ENCODE peak calls at places on chromosomes 4 and X, in four cellular contexts. One of them, this sample, is unnamed.
A peak's percentile ranks its signal among the peaks of the same experiment; 100 is the strongest.

GRCh38 chr4:103787057-103787456 is 67.3 kb upstream of the TACR3 start:
- DNase-seq in HCT116: no peak
- DNase-seq in HepG2: no peak
- DNase-seq in GM12878: no peak
- DNase-seq in this sample: no peak

GRCh38 chr4:153146031-153146430 is 58.2 kb upstream of the TRIM2 start:
- DNase-seq in HCT116: no peak
- DNase-seq in HepG2: no peak
- DNase-seq in GM12878: no peak
- DNase-seq in this sample: no peak

GRCh38 chrX:11629593-11630211 is 36.0 kb downstream of the ARHGAP6 start:
- DNase-seq in HCT116: no peak
- DNase-seq in HepG2: no peak
- DNase-seq in GM12878: no peak
- DNase-seq in this sample: no peak

GRCh38 chrX:39327255-39327654 is 526.0 kb downstream of the MID1IP1 start:
- DNase-seq in HCT116: no peak
- DNase-seq in HepG2: no peak
- DNase-seq in GM12878: no peak
- DNase-seq in this sample: no peak

GRCh38 chrX:41491267-41492004 is 44.3 kb downstream of the NYX start:
- DNase-seq in HCT116: peak; percentile 65
- DNase-seq in HepG2: no peak
- DNase-seq in GM12878: no peak
- DNase-seq in this sample: peak; percentile 70

GRCh38 chrX:29397506-29397905 is 810.3 kb downstream of the IL1RAPL1 start:
- DNase-seq in HCT116: no peak
- DNase-seq in HepG2: no peak
- DNase-seq in GM12878: no peak
- DNase-seq in this sample: no peak

GRCh38 chr4:40316333-40316781 is 18.8 kb upstream of the CHRNA9 start:
- DNase-seq in HCT116: no peak
- DNase-seq in HepG2: no peak
- DNase-seq in GM12878: peak; percentile 74
- DNase-seq in this sample: no peak

GRCh38 chr4:169246957-169247396 is 23.8 kb downstream of the SH3RF1 start:
- DNase-seq in HCT116: no peak
- DNase-seq in HepG2: no peak
- DNase-seq in GM12878: no peak
- DNase-seq in this sample: no peak

GRCh38 chr4:108010167-108010566 is 20.5 kb downstream of the HADH start:
- DNase-seq in HCT116: no peak
- DNase-seq in HepG2: no peak
- DNase-seq in GM12878: no peak
- DNase-seq in this sample: no peak

GRCh38 chr4:73251384-73251783 is 7.2 kb downstream of the ANKRD17 start:
- DNase-seq in HCT116: no peak
- DNase-seq in HepG2: no peak
- DNase-seq in GM12878: no peak
- DNase-seq in this sample: no peak

GRCh38 chr4:24632011-24632410 is 47.7 kb upstream of the DHX15 start:
- DNase-seq in HCT116: no peak
- DNase-seq in HepG2: no peak
- DNase-seq in GM12878: no peak
- DNase-seq in this sample: no peak

GRCh38 chrX:39821011-39821708 is 276.6 kb downstream of the BCOR start:
- DNase-seq in HCT116: no peak
- DNase-seq in HepG2: no peak
- DNase-seq in GM12878: no peak
- DNase-seq in this sample: peak; percentile 77

GRCh38 chr4:147094228-147094627 is 148.6 kb upstream of the TTC29 start:
- DNase-seq in HCT116: no peak
- DNase-seq in HepG2: no peak
- DNase-seq in GM12878: no peak
- DNase-seq in this sample: no peak

GRCh38 chr4:156778606-156779005 is 193.0 kb downstream of the PDGFC start:
- DNase-seq in HCT116: no peak
- DNase-seq in HepG2: peak; percentile 45
- DNase-seq in GM12878: no peak
- DNase-seq in this sample: no peak

GRCh38 chrX:29468911-29469494 is 746.4 kb upstream of the MAGEB2 start:
- DNase-seq in HCT116: no peak
- DNase-seq in HepG2: no peak
- DNase-seq in GM12878: no peak
- DNase-seq in this sample: no peak

GRCh38 chr4:30720021-30720655 is at the start of gene PCDH7:
- DNase-seq in HCT116: no peak
- DNase-seq in HepG2: no peak
- DNase-seq in GM12878: no peak
- DNase-seq in this sample: peak; percentile 42

GRCh38 chr4:14513471-14513870 is 488.8 kb upstream of the CPEB2 start:
- DNase-seq in HCT116: no peak
- DNase-seq in HepG2: no peak
- DNase-seq in GM12878: no peak
- DNase-seq in this sample: no peak

GRCh38 chr4:125010776-125011503 is 298.4 kb upstream of the ANKRD50 start:
- DNase-seq in HCT116: no peak
- DNase-seq in HepG2: no peak
- DNase-seq in GM12878: no peak
- DNase-seq in this sample: no peak

GRCh38 chr4:74433541-74434172 is 11.3 kb upstream of the AREG start:
- DNase-seq in HCT116: no peak
- DNase-seq in HepG2: peak; percentile 69
- DNase-seq in GM12878: no peak
- DNase-seq in this sample: no peak

GRCh38 chr4:188596027-188596426 is 456.8 kb downstream of the TRIML1 start:
- DNase-seq in HCT116: no peak
- DNase-seq in HepG2: no peak
- DNase-seq in GM12878: no peak
- DNase-seq in this sample: no peak

GRCh38 chr4:98516042-98516440 is 142.4 kb downstream of the TSPAN5 start:
- DNase-seq in HCT116: peak; percentile 31
- DNase-seq in HepG2: peak; percentile 35
- DNase-seq in GM12878: no peak
- DNase-seq in this sample: no peak

GRCh38 chr4:142201041-142201440 is 564.7 kb downstream of the IL15 start:
- DNase-seq in HCT116: no peak
- DNase-seq in HepG2: no peak
- DNase-seq in GM12878: no peak
- DNase-seq in this sample: no peak

GRCh38 chr4:45578874-45579273 is 545.0 kb downstream of the GABRG1 start:
- DNase-seq in HCT116: no peak
- DNase-seq in HepG2: no peak
- DNase-seq in GM12878: no peak
- DNase-seq in this sample: no peak

GRCh38 chrX:20218809-20219505 is 47.8 kb downstream of the RPS6KA3 start:
- DNase-seq in HCT116: no peak
- DNase-seq in HepG2: no peak
- DNase-seq in GM12878: no peak
- DNase-seq in this sample: no peak

GRCh38 chr4:153154010-153154975 is 50.0 kb upstream of the TRIM2 start:
- DNase-seq in HCT116: no peak
- DNase-seq in HepG2: no peak
- DNase-seq in GM12878: no peak
- DNase-seq in this sample: no peak

GRCh38 chr4:176444741-176445140 is 125.0 kb downstream of the SPCS3 start:
- DNase-seq in HCT116: no peak
- DNase-seq in HepG2: no peak
- DNase-seq in GM12878: no peak
- DNase-seq in this sample: no peak

GRCh38 chrX:136318895-136319597 is 18.3 kb downstream of the ADGRG4 start:
- DNase-seq in HCT116: no peak
- DNase-seq in HepG2: no peak
- DNase-seq in GM12878: no peak
- DNase-seq in this sample: no peak

GRCh38 chrX:103220511-103221406 is 5.9 kb downstream of the BEX4 start:
- DNase-seq in HCT116: no peak
- DNase-seq in HepG2: no peak
- DNase-seq in GM12878: no peak
- DNase-seq in this sample: no peak

GRCh38 chrX:24147165-24147564 is 2.4 kb upstream of the ZFX start:
- DNase-seq in HCT116: no peak
- DNase-seq in HepG2: no peak
- DNase-seq in GM12878: no peak
- DNase-seq in this sample: no peak

GRCh38 chrX:480861-481417 is 94.2 kb upstream of the PPP2R3B start:
- DNase-seq in HCT116: no peak
- DNase-seq in HepG2: no peak
- DNase-seq in GM12878: no peak
- DNase-seq in this sample: no peak

GRCh38 chrX:46447384-46447783 is 97.8 kb downstream of the ZNF674 start:
- DNase-seq in HCT116: no peak
- DNase-seq in HepG2: peak; percentile 23
- DNase-seq in GM12878: no peak
- DNase-seq in this sample: no peak

GRCh38 chr4:36358173-36358572 is 76.8 kb downstream of the DTHD1 start:
- DNase-seq in HCT116: no peak
- DNase-seq in HepG2: no peak
- DNase-seq in GM12878: no peak
- DNase-seq in this sample: no peak

GRCh38 chr4:172866421-172866820 is 302.2 kb upstream of the GALNT7 start:
- DNase-seq in HCT116: no peak
- DNase-seq in HepG2: no peak
- DNase-seq in GM12878: no peak
- DNase-seq in this sample: no peak

GRCh38 chr4:82905205-82905604 is 4.7 kb downstream of the THAP9 start:
- DNase-seq in HCT116: no peak
- DNase-seq in HepG2: no peak
- DNase-seq in GM12878: peak; percentile 77
- DNase-seq in this sample: no peak

GRCh38 chrX:133640161-133641015 is 225.1 kb upstream of the GPC4 start:
- DNase-seq in HCT116: no peak
- DNase-seq in HepG2: no peak
- DNase-seq in GM12878: no peak
- DNase-seq in this sample: no peak

GRCh38 chr4:148216321-148216720 is 225.9 kb downstream of the NR3C2 start:
- DNase-seq in HCT116: no peak
- DNase-seq in HepG2: no peak
- DNase-seq in GM12878: no peak
- DNase-seq in this sample: no peak
- TF ChIP-seq YY1 in HCT116: no peak
- TF ChIP-seq YY1 in HepG2: no peak
- TF ChIP-seq YY1 in GM12878: no peak
- TF ChIP-seq YY1 in this sample: no peak

DNA sequence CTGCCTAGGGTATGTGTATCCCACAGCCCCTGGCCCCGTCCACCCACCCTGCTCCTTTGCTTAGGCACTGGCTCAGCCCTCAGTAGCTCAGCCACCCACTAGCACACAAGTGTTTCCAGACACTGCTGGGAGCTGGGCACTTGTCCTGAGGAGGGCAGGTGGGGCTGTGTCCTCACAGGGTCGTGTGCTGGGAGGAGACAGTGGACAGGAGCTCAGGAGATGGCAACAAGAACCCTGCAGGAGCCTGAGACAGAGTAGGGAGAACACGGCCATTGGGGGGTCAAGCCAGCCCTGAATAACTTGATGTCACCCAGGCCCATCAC is 5.5 kb upstream of the CPLX1 start:
- DNase-seq in HCT116: no peak
- DNase-seq in HepG2: no peak
- DNase-seq in GM12878: no peak
- DNase-seq in this sample: no peak
- H3K4me3 ChIP-seq in HCT116: no peak overlapping the region
- H3K4me3 ChIP-seq in HepG2: no peak overlapping the region
- H3K4me3 ChIP-seq in GM12878: no peak overlapping the region
- H3K4me3 ChIP-seq in this sample: no peak overlapping the region

GRCh38 chr4:159041058-159042034 is 61.5 kb upstream of the RAPGEF2 start:
- DNase-seq in HCT116: no peak
- DNase-seq in HepG2: no peak
- DNase-seq in GM12878: no peak
- DNase-seq in this sample: no peak

GRCh38 chr4:159046683-159047082 is 56.2 kb upstream of the RAPGEF2 start:
- DNase-seq in HCT116: no peak
- DNase-seq in HepG2: peak; percentile 87
- DNase-seq in GM12878: no peak
- DNase-seq in this sample: no peak

GRCh38 chr4:159043861-159044260 is 59.0 kb upstream of the RAPGEF2 start:
- DNase-seq in HCT116: no peak
- DNase-seq in HepG2: no peak
- DNase-seq in GM12878: no peak
- DNase-seq in this sample: no peak

GRCh38 chr4:159045321-159045720 is 57.6 kb upstream of the RAPGEF2 start:
- DNase-seq in HCT116: no peak
- DNase-seq in HepG2: no peak
- DNase-seq in GM12878: no peak
- DNase-seq in this sample: no peak

DNA sequence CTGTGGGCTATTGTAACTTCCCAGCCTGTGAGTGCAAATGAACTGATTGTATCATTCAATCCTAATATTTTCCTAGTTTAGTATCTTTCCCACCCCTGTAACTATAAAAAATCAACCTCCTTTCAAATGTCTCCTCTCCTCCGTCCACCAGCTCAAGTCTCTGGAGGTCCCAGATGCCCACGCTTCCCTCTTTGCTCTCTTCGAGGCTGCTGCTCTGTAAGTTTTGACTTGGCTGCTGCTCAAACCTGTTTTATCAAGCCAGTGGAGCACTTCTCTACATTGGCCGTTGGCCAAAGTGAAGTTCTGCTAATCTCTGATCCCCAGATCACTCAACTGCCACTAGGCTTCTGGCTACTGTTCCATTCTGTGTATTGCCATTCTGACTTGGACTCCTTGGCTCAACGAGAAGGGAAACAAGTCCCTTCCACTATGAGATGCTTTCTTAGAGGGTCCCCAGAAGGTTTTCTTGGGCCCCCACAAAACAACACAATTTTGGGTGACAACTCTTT is 60.7 kb upstream of the RAPGEF2 start:
- DNase-seq in HCT116: no peak
- DNase-seq in HepG2: no peak
- DNase-seq in GM12878: no peak
- DNase-seq in this sample: no peak
- TF ChIP-seq YY1 in HCT116: no peak
- TF ChIP-seq YY1 in HepG2: no peak
- TF ChIP-seq YY1 in GM12878: no peak
- TF ChIP-seq YY1 in this sample: no peak

GRCh38 chrX:113868716-113869115 is 715.2 kb upstream of the HTR2C start:
- DNase-seq in HCT116: no peak
- DNase-seq in HepG2: no peak
- DNase-seq in GM12878: no peak
- DNase-seq in this sample: no peak
- H3K4me3 ChIP-seq in HCT116: no peak overlapping the region
- H3K4me3 ChIP-seq in HepG2: no peak overlapping the region
- H3K4me3 ChIP-seq in GM12878: no peak overlapping the region
- H3K4me3 ChIP-seq in this sample: no peak overlapping the region

This sample was measured in NT2/D1.